ENCODE peak calls at places on chromosome 17, in four cellular contexts. One of them, this sample, is unnamed.

GRCh38 chr17:63841350-63842172 is 924 bp downstream of the SMARCD2 start:
- DNase-seq in T1000: peak; percentile 34
- DNase-seq in CD8-positive, alpha-beta T cell: no peak
- DNase-seq in fibroblast of villous mesenchyme: peak; percentile 56
- DNase-seq in this sample: no peak

GRCh38 chr17:58535431-58535830 is 21.0 kb upstream of the MTMR4 start:
- DNase-seq in CD8-positive, alpha-beta T cell: no peak
- DNase-seq in T1000: no peak
- DNase-seq in fibroblast of villous mesenchyme: no peak
- DNase-seq in this sample: no peak

GRCh38 chr17:58344047-58344790 is 7.8 kb downstream of the SUPT4H1 start:
- DNase-seq in CD8-positive, alpha-beta T cell: peak; percentile 91
- DNase-seq in fibroblast of villous mesenchyme: no peak
- DNase-seq in T1000: no peak
- DNase-seq in this sample: peak; percentile 89

GRCh38 chr17:42289863-42290165 is 1.5 kb downstream of the STAT5A start:
- DNase-seq in CD8-positive, alpha-beta T cell: peak; percentile 49
- DNase-seq in T1000: no peak
- DNase-seq in fibroblast of villous mesenchyme: no peak
- DNase-seq in this sample: peak; percentile 46

GRCh38 chr17:19387921-19388521 is 1.0 kb upstream of the MFAP4 start:
- DNase-seq in T1000: peak; percentile 7
- DNase-seq in CD8-positive, alpha-beta T cell: no peak
- DNase-seq in fibroblast of villous mesenchyme: peak; percentile 87
- DNase-seq in this sample: no peak

GRCh38 chr17:50943575-50943933 is 77.4 kb upstream of the TOB1 start:
- DNase-seq in T1000: no peak
- DNase-seq in CD8-positive, alpha-beta T cell: no peak
- DNase-seq in fibroblast of villous mesenchyme: no peak
- DNase-seq in this sample: no peak

GRCh38 chr17:31582151-31582907 is 190.9 kb downstream of the RAB11FIP4 start:
- DNase-seq in fibroblast of villous mesenchyme: peak; percentile 51
- DNase-seq in CD8-positive, alpha-beta T cell: no peak
- DNase-seq in T1000: peak; percentile 15
- DNase-seq in this sample: no peak

GRCh38 chr17:36972186-36972686 is 23.5 kb downstream of the AATF start:
- DNase-seq in CD8-positive, alpha-beta T cell: no peak
- DNase-seq in fibroblast of villous mesenchyme: no peak
- DNase-seq in T1000: no peak
- DNase-seq in this sample: no peak

GRCh38 chr17:76937238-76937637 is 69.0 kb downstream of the MGAT5B start:
- DNase-seq in T1000: no peak
- DNase-seq in fibroblast of villous mesenchyme: no peak
- DNase-seq in CD8-positive, alpha-beta T cell: no peak
- DNase-seq in this sample: no peak

GRCh38 chr17:58679263-58680037 is 12.4 kb downstream of the TEX14 start:
- DNase-seq in CD8-positive, alpha-beta T cell: no peak
- DNase-seq in fibroblast of villous mesenchyme: peak; percentile 74
- DNase-seq in T1000: no peak
- DNase-seq in this sample: no peak

GRCh38 chr17:731943-732787 is at the start of gene TLCD3A:
- DNase-seq in CD8-positive, alpha-beta T cell: peak; percentile 38
- DNase-seq in T1000: peak; percentile 37
- DNase-seq in fibroblast of villous mesenchyme: peak; percentile 66
- DNase-seq in this sample: peak; percentile 23

GRCh38 chr17:74442670-74443515 is 11.0 kb downstream of the GPRC5C start:
- DNase-seq in T1000: no peak
- DNase-seq in fibroblast of villous mesenchyme: no peak
- DNase-seq in CD8-positive, alpha-beta T cell: peak; percentile 36
- DNase-seq in this sample: no peak

GRCh38 chr17:67055041-67055443 is 10.7 kb downstream of the CACNG1 start:
- DNase-seq in T1000: no peak
- DNase-seq in fibroblast of villous mesenchyme: no peak
- DNase-seq in CD8-positive, alpha-beta T cell: no peak
- DNase-seq in this sample: no peak

GRCh38 chr17:77085916-77086432 is 54.8 kb upstream of the SEC14L1 start:
- DNase-seq in fibroblast of villous mesenchyme: no peak
- DNase-seq in CD8-positive, alpha-beta T cell: no peak
- DNase-seq in T1000: no peak
- DNase-seq in this sample: no peak

GRCh38 chr17:41792835-41793748 is 6.6 kb upstream of the JUP start:
- DNase-seq in fibroblast of villous mesenchyme: peak; percentile 95
- DNase-seq in T1000: peak; percentile 65
- DNase-seq in CD8-positive, alpha-beta T cell: no peak
- DNase-seq in this sample: no peak

GRCh38 chr17:27778193-27778592 is 22.1 kb downstream of the NOS2 start:
- DNase-seq in T1000: no peak
- DNase-seq in fibroblast of villous mesenchyme: no peak
- DNase-seq in CD8-positive, alpha-beta T cell: no peak
- DNase-seq in this sample: no peak

GRCh38 chr17:12667299-12667958 is 1.7 kb downstream of the MYOCD start:
- DNase-seq in T1000: peak; percentile 36
- DNase-seq in fibroblast of villous mesenchyme: peak; percentile 75
- DNase-seq in CD8-positive, alpha-beta T cell: no peak
- DNase-seq in this sample: no peak

GRCh38 chr17:63437287-63438091 is 8.6 kb downstream of the CYB561 start:
- DNase-seq in T1000: no peak
- DNase-seq in CD8-positive, alpha-beta T cell: no peak
- DNase-seq in fibroblast of villous mesenchyme: peak; percentile 30
- DNase-seq in this sample: no peak

GRCh38 chr17:27319536-27320221 is 25.8 kb downstream of the WSB1 start:
- DNase-seq in CD8-positive, alpha-beta T cell: no peak
- DNase-seq in fibroblast of villous mesenchyme: peak; percentile 73
- DNase-seq in T1000: no peak
- DNase-seq in this sample: no peak

GRCh38 chr17:75544250-75544649 is 18.8 kb downstream of the LLGL2 start:
- DNase-seq in fibroblast of villous mesenchyme: no peak
- DNase-seq in T1000: no peak
- DNase-seq in CD8-positive, alpha-beta T cell: no peak
- DNase-seq in this sample: no peak

GRCh38 chr17:45648642-45649041 is 135.5 kb upstream of the CRHR1 start:
- DNase-seq in fibroblast of villous mesenchyme: no peak
- DNase-seq in CD8-positive, alpha-beta T cell: no peak
- DNase-seq in T1000: no peak
- DNase-seq in this sample: no peak

GRCh38 chr17:74408262-74408661 is 23.6 kb upstream of the GPRC5C start:
- DNase-seq in CD8-positive, alpha-beta T cell: no peak
- DNase-seq in T1000: no peak
- DNase-seq in fibroblast of villous mesenchyme: peak; percentile 36
- DNase-seq in this sample: no peak

GRCh38 chr17:56653877-56654276 is 60.4 kb downstream of the NOG start:
- DNase-seq in fibroblast of villous mesenchyme: peak; percentile 37
- DNase-seq in CD8-positive, alpha-beta T cell: peak; percentile 75
- DNase-seq in T1000: peak; percentile 10
- DNase-seq in this sample: peak; percentile 17

GRCh38 chr17:40251576-40251975 is 32.5 kb downstream of the WIPF2 start:
- DNase-seq in CD8-positive, alpha-beta T cell: no peak
- DNase-seq in T1000: peak; percentile 52
- DNase-seq in fibroblast of villous mesenchyme: peak; percentile 90
- DNase-seq in this sample: no peak

GRCh38 chr17:42895185-42895555 is 5.4 kb upstream of the G6PC1 start:
- DNase-seq in T1000: peak; percentile 56
- DNase-seq in CD8-positive, alpha-beta T cell: no peak
- DNase-seq in fibroblast of villous mesenchyme: peak; percentile 48
- DNase-seq in this sample: no peak

GRCh38 chr17:42518046-42518754 is 17.8 kb upstream of the NAGLU start:
- DNase-seq in fibroblast of villous mesenchyme: peak; percentile 96
- DNase-seq in T1000: peak; percentile 77
- DNase-seq in CD8-positive, alpha-beta T cell: no peak
- DNase-seq in this sample: no peak

GRCh38 chr17:63433746-63434591 is 12.1 kb downstream of the CYB561 start:
- DNase-seq in fibroblast of villous mesenchyme: peak; percentile 93
- DNase-seq in CD8-positive, alpha-beta T cell: no peak
- DNase-seq in T1000: peak; percentile 87
- DNase-seq in this sample: no peak

GRCh38 chr17:73412914-73413313 is 101.1 kb upstream of the CDC42EP4 start:
- DNase-seq in T1000: no peak
- DNase-seq in fibroblast of villous mesenchyme: no peak
- DNase-seq in CD8-positive, alpha-beta T cell: no peak
- DNase-seq in this sample: no peak

GRCh38 chr17:8104911-8105310 is 13.4 kb downstream of the ALOXE3 start:
- DNase-seq in CD8-positive, alpha-beta T cell: no peak
- DNase-seq in fibroblast of villous mesenchyme: no peak
- DNase-seq in T1000: no peak
- DNase-seq in this sample: no peak

This sample was measured in activated gamma-delta T cell treated with anti-CD3 and anti-CD28 coated beads, Interleukin-2, amount 50 U/mL, for 16 hours.